ENCODE peak calls at places on chromosomes 13 and 19, in nine cellular contexts. D is CD8-positive, alpha-beta T cell; B is psoas muscle; M is esophagus squamous epithelium; L is Peyer's patch; R is colonic mucosa; N is fibroblast of lung; E is thoracic aorta; Q is left ventricle myocardium inferior. A is an unnamed sample.

GRCh38 chr19:2385053-2385721 is 25.1 kb downstream of the TMPRSS9 start:
- DNase-seq in D (no peak), B (peak; percentile 70), M (no peak), L (no peak), R (peak; percentile 66), N (peak; percentile 85), E (no peak), Q (no peak), A (no peak)

GRCh38 chr19:11781295-11782057 is 14.7 kb downstream of the ZNF441 start:
- DNase-seq in D (no peak), B (no peak), M (no peak), L (no peak), R (no peak), N (peak; percentile 30), E (no peak), Q (no peak), A (no peak)

GRCh38 chr19:5172859-5173577 is 167.6 kb downstream of the PTPRS start:
- DNase-seq in D (no peak), B (no peak), M (no peak), L (no peak), R (no peak), N (peak; percentile 97), E (peak; percentile 32), Q (no peak), A (no peak)

GRCh38 chr13:41756198-41756885 is 204.6 kb downstream of the VWA8 start:
- DNase-seq in D (no peak), B (no peak), M (no peak), L (no peak), R (no peak), N (no peak), E (no peak), Q (no peak), A (no peak)

GRCh38 chr13:33776510-33776909 is 41.4 kb upstream of the RFC3 start:
- DNase-seq in D (no peak), B (no peak), M (no peak), L (no peak), R (no peak), N (no peak), E (no peak), Q (no peak), A (no peak)

GRCh38 chr19:10780368-10780767 is 55.6 kb downstream of the TMED1 start:
- DNase-seq in D (no peak), B (no peak), M (peak; percentile 24), L (peak; percentile 21), R (no peak), N (peak; percentile 84), E (no peak), Q (no peak), A (no peak)

GRCh38 chr13:49098771-49099512 is 121.2 kb upstream of the MLNR start:
- DNase-seq in D (no peak), B (no peak), M (no peak), L (no peak), R (no peak), N (peak; percentile 40), E (no peak), Q (no peak), A (no peak)

GRCh38 chr19:5128251-5128931 is 159.5 kb downstream of the KDM4B start:
- DNase-seq in D (no peak), B (peak; percentile 78), M (no peak), L (no peak), R (no peak), N (peak; percentile 83), E (no peak), Q (peak; percentile 68), A (no peak)

GRCh38 chr13:104416973-104417372 is 1350.8 kb upstream of the SLC10A2 start:
- DNase-seq in D (no peak), B (no peak), M (no peak), L (no peak), R (no peak), N (no peak), E (no peak), Q (no peak), A (no peak)

GRCh38 chr13:44263920-44264610 is 109.6 kb upstream of the SERP2 start:
- DNase-seq in D (no peak), B (no peak), M (no peak), L (no peak), R (no peak), N (peak; percentile 38), E (no peak), Q (no peak), A (no peak)

GRCh38 chr13:75299913-75300862 is 181.8 kb downstream of the TBC1D4 start:
- DNase-seq in D (no peak), B (no peak), M (no peak), L (no peak), R (no peak), N (peak; percentile 68), E (no peak), Q (no peak), A (no peak)

GRCh38 chr19:8161135-8161646 is 11.8 kb upstream of the FBN3 start:
- DNase-seq in D (no peak), B (no peak), M (no peak), L (peak; percentile 47), R (no peak), N (peak; percentile 18), E (no peak), Q (no peak), A (no peak)

GRCh38 chr13:75345191-75345590 is 136.8 kb downstream of the TBC1D4 start:
- DNase-seq in D (no peak), B (no peak), M (no peak), L (no peak), R (no peak), N (peak; percentile 60), E (no peak), Q (no peak), A (no peak)

GRCh38 chr13:46389985-46390384 is 2.9 kb upstream of the RUBCNL start:
- DNase-seq in D (no peak), B (peak; percentile 46), M (no peak), L (peak; percentile 61), R (peak; percentile 72), N (no peak), E (no peak), Q (peak; percentile 18), A (no peak)

GRCh38 chr13:34011552-34012085 is 193.7 kb downstream of the RFC3 start:
- DNase-seq in D (no peak), B (no peak), M (no peak), L (no peak), R (no peak), N (no peak), E (no peak), Q (no peak), A (no peak)

GRCh38 chr19:31261651-31262331 is 87.4 kb downstream of the TSHZ3 start:
- DNase-seq in D (no peak), B (no peak), M (no peak), L (peak; percentile 12), R (peak; percentile 9), N (no peak), E (no peak), Q (no peak), A (no peak)

GRCh38 chr19:28130066-28130511 is 1082.9 kb downstream of the UQCRFS1 start:
- DNase-seq in D (no peak), B (no peak), M (no peak), L (no peak), R (no peak), N (no peak), E (no peak), Q (no peak), A (no peak)

GRCh38 chr13:77544365-77544764 is 8.9 kb downstream of the SCEL start:
- DNase-seq in D (no peak), B (peak; percentile 67), M (no peak), L (no peak), R (peak; percentile 19), N (peak; percentile 70), E (no peak), Q (peak; percentile 72), A (no peak)

GRCh38 chr19:2320057-2320456 is 8.3 kb downstream of the LSM7 start:
- DNase-seq in D (no peak), B (no peak), M (no peak), L (no peak), R (no peak), N (no peak), E (no peak), Q (no peak), A (no peak)

DNA sequence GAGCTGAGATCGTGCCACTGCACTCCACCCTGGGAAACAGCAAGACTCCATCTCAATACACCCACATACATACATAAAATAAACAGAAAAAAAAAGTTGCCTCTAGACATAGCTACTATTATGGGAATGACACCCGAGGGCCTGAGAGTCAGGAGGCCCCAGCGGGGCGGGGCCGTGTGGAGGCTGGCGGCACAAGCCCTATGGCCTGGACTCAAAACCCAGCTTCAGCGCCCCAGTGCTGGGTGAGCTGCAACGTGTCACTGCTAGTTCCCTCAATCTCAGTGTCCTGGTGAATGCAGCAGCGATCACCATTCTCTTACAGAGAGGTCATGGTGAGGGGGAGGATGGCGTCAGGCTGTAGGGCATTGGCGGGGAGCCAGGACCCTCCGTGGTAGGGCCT is 9.2 kb upstream of the ZSCAN1 start:
- DNase-seq in D (no peak), B (no peak), M (no peak), L (no peak), R (no peak), N (no peak), E (no peak), Q (no peak), A (no peak)
- H3K4me3 ChIP-seq in D (no peak overlapping the region), B (no peak overlapping the region), M (no peak overlapping the region), L (no peak overlapping the region), R (no peak overlapping the region), N (no peak overlapping the region), E (no peak overlapping the region), Q (no peak overlapping the region), A (no peak overlapping the region)

GRCh38 chr19:13022111-13022858 is 27.0 kb downstream of the NFIX start:
- DNase-seq in D (no peak), B (peak; percentile 88), M (no peak), L (no peak), R (no peak), N (peak; percentile 70), E (no peak), Q (peak; percentile 45), A (no peak)
- H3K4me1 ChIP-seq in D (peaks cover 16% of the 10 kb centered on the region), B (peaks cover 88% of the 10 kb centered on the region), M (peaks cover 100% of the 10 kb centered on the region), L (peaks cover 23% of the 10 kb centered on the region), R (peaks cover 4% of the 10 kb centered on the region), N (peaks cover 25% of the 10 kb centered on the region), E (peaks cover 82% of the 10 kb centered on the region), Q (peaks cover 100% of the 10 kb centered on the region), A (peaks cover 20% of the 10 kb centered on the region)

DNA sequence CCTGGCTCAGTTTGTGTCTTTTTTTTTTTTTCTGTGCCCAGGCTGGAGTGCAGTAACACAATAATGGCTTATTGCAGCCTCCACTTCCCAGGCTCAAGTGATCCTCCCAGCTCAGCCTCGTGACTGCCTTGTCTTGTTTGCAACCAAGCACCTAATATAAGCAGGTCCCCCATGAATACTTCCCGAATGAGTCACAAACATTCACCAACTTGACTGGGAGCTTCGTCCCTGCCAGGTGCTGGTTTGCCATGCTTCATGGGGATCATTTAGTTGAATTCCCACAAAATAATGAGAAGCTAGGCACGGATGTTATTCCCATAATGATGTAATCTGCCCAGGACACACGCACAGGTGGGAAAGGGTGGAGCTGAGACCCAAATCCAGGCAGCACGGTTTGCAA is 176.5 kb downstream of the CACNA1A start:
- DNase-seq in D (no peak), B (no peak), M (no peak), L (no peak), R (no peak), N (no peak), E (no peak), Q (no peak), A (no peak)
- H3K27ac ChIP-seq in D (no peak overlapping the region), B (no peak overlapping the region), M (no peak overlapping the region), L (no peak overlapping the region), R (no peak overlapping the region), N (no peak overlapping the region), E (no peak overlapping the region), Q (no peak overlapping the region), A (no peak overlapping the region)

DNA sequence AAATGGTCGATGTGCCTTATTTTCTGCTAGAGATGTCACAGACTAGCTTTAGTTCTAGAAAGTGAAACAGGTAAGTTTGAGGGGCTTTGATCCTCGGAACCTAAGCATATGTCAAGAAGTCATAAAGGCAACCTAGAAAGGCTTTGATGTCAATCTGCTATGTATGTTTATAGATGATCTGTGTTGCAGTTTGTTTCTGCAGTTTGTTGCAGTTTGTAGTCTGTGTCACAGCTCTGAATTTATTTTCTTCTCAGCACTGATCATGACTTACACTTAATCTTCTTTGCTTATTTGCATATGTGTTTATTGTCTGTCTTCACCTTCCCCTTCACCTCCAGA is 5.9 kb downstream of the LSM14A start:
- DNase-seq in D (no peak), B (no peak), M (no peak), L (no peak), R (no peak), N (no peak), E (no peak), Q (no peak), A (no peak)
- H3K4me3 ChIP-seq in D (no peak overlapping the region), B (peak overlapping the region; percentile 31), M (no peak overlapping the region), L (no peak overlapping the region), R (no peak overlapping the region), N (no peak overlapping the region), E (no peak overlapping the region), Q (peak overlapping the region; percentile 97), A (peak overlapping the region; percentile 26)